ENCODE peak calls at places on chromosomes 16 and 17, in eight cellular contexts. W is NCI-H69; N is lower leg skin; I is A549; G is sigmoid colon; M is GM06990; P is sciatic nerve; D is CD8-positive, alpha-beta memory T cell. X is an unnamed sample.

GRCh38 chr17:66165537-66166123 is 26.3 kb downstream of the CEP112 start:
- DNase-seq in G (no peak), W (peak; percentile 67), N (no peak), P (no peak), M (no peak), D (no peak), I (peak; percentile 65), X (peak; percentile 70)

GRCh38 chr16:57984443-57985203 is 13.7 kb upstream of the CNGB1 start:
- DNase-seq in G (peak; percentile 93), D (peak; percentile 95), M (peak; percentile 83), P (peak; percentile 92), I (peak; percentile 69), N (peak; percentile 96), W (peak; percentile 88), X (no peak)

GRCh38 chr17:78231991-78232759 is 744 bp downstream of the TMEM235 start:
- DNase-seq in P (no peak), N (no peak), M (no peak), G (no peak), W (peak; percentile 65), D (no peak), I (no peak), X (no peak)

GRCh38 chr17:43732961-43733360 is 25.6 kb downstream of the SOST start:
- DNase-seq in N (no peak), P (no peak), D (no peak), G (no peak), W (no peak), M (no peak), I (no peak), X (peak; percentile 29)

GRCh38 chr17:32774286-32775084 is 102.4 kb downstream of the MYO1D start:
- DNase-seq in D (no peak), G (no peak), M (no peak), W (no peak), I (no peak), N (no peak), P (no peak), X (no peak)

GRCh38 chr16:12497558-12497957 is 306.1 kb downstream of the CPPED1 start:
- DNase-seq in P (no peak), M (no peak), N (no peak), D (no peak), W (no peak), I (no peak), G (no peak), X (no peak)

GRCh38 chr17:18183334-18184142 is at the start of gene ALKBH5:
- DNase-seq in D (peak; percentile 99), N (peak; percentile 99), M (peak; percentile 98), W (peak; percentile 98), I (peak; percentile 100), P (peak; percentile 96), G (peak; percentile 99), X (peak; percentile 99)

GRCh38 chr17:19010729-19011505 is 6.4 kb upstream of the FAM83G start:
- DNase-seq in G (no peak), I (peak; percentile 65), P (no peak), D (no peak), N (no peak), W (peak; percentile 33), M (no peak), X (no peak)

GRCh38 chr17:48498168-48498840 is 32.5 kb downstream of the HOXB1 start:
- DNase-seq in G (no peak), P (no peak), W (peak; percentile 87), I (no peak), M (no peak), N (no peak), D (no peak), X (no peak)

GRCh38 chr17:41518789-41519449 is at the start of gene KRT15:
- DNase-seq in N (no peak), I (no peak), G (no peak), P (no peak), M (no peak), W (peak; percentile 97), D (no peak), X (no peak)

GRCh38 chr16:4420703-4421102 is 4.3 kb upstream of the CORO7 start:
- DNase-seq in M (no peak), N (no peak), I (no peak), W (no peak), D (no peak), G (no peak), P (no peak), X (no peak)

GRCh38 chr17:44221072-44221861 is 1.8 kb upstream of the UBTF start:
- DNase-seq in I (peak; percentile 82), P (peak; percentile 86), W (peak; percentile 90), D (peak; percentile 72), N (peak; percentile 93), G (peak; percentile 90), M (peak; percentile 79), X (peak; percentile 84)

GRCh38 chr17:21245703-21246102 is 7.5 kb downstream of the NATD1 start:
- DNase-seq in M (no peak), I (no peak), G (no peak), W (no peak), P (no peak), N (no peak), D (no peak), X (no peak)

GRCh38 chr16:55543470-55543869 is 23.0 kb upstream of the CAPNS2 start:
- DNase-seq in D (no peak), I (no peak), M (no peak), G (no peak), P (no peak), N (no peak), W (no peak), X (peak; percentile 39)

GRCh38 chr16:15972046-15972868 is 22.8 kb downstream of the ABCC1 start:
- DNase-seq in I (no peak), M (no peak), P (no peak), D (no peak), W (no peak), G (no peak), N (no peak), X (no peak)

GRCh38 chr17:57557793-57558681 is 187.1 kb downstream of the CCDC182 start:
- DNase-seq in P (no peak), M (no peak), N (no peak), D (no peak), W (no peak), I (no peak), G (no peak), X (peak; percentile 6)

GRCh38 chr17:42548070-42548837 is 4.5 kb upstream of the HSD17B1 start:
- DNase-seq in M (peak; percentile 88), I (peak; percentile 96), N (no peak), P (no peak), D (peak; percentile 83), W (peak; percentile 91), G (no peak), X (no peak)

GRCh38 chr17:56909742-56910508 is 3.9 kb downstream of the TRIM25 start:
- DNase-seq in W (no peak), G (no peak), M (no peak), N (peak; percentile 89), I (no peak), P (no peak), D (no peak), X (no peak)

GRCh38 chr16:71927383-71927782 is 32.1 kb downstream of the IST1 start:
- DNase-seq in D (no peak), W (peak; percentile 8), M (no peak), P (no peak), G (peak; percentile 86), I (no peak), N (no peak), X (peak; percentile 69)

GRCh38 chr16:84369938-84370627 is 1.7 kb downstream of the ATP2C2 start:
- DNase-seq in P (no peak), G (no peak), W (peak; percentile 74), N (no peak), D (no peak), M (no peak), I (no peak), X (no peak)

GRCh38 chr17:53892222-53892621 is 69.5 kb downstream of the KIF2B start:
- DNase-seq in N (no peak), W (no peak), G (no peak), P (no peak), D (no peak), M (no peak), I (no peak), X (no peak)

GRCh38 chr17:79248843-79249242 is 174.2 kb downstream of the ENGASE start:
- DNase-seq in D (no peak), W (no peak), G (no peak), N (no peak), M (no peak), I (no peak), P (no peak), X (no peak)

GRCh38 chr16:54946909-54947308 is 16.2 kb downstream of the IRX5 start:
- DNase-seq in P (no peak), G (no peak), W (no peak), N (no peak), D (no peak), I (no peak), M (no peak), X (peak; percentile 3)

GRCh38 chr17:50579399-50579798 is 18.9 kb downstream of the CACNA1G start:
- DNase-seq in D (no peak), P (no peak), I (no peak), M (no peak), N (no peak), G (no peak), W (no peak), X (no peak)